ENCODE peak calls at places on chromosomes 2 and 18, in five cellular contexts. J is fibroblast of lung, B is psoas muscle, C is left ventricle myocardium inferior, P is astrocyte of the spinal cord. Q is an unnamed sample.

GRCh38 chr2:28717339-28717758 is 34.3 kb upstream of the PPP1CB start:
- DNase-seq in J (peak; percentile 81), C (peak; percentile 44), P (peak; percentile 70), B (peak; percentile 78), Q (no peak)

GRCh38 chr2:196983934-196984333 is 57.4 kb upstream of the PGAP1 start:
- DNase-seq in C (no peak), B (no peak), P (no peak), J (peak; percentile 91), Q (no peak)

GRCh38 chr2:205883965-205884364 is 201.7 kb downstream of the NRP2 start:
- DNase-seq in C (no peak), P (no peak), J (no peak), B (no peak), Q (no peak)

GRCh38 chr2:217685255-217685605 is 317.6 kb downstream of the TNS1 start:
- DNase-seq in J (peak; percentile 93), C (peak; percentile 42), B (peak; percentile 64), P (peak; percentile 90), Q (no peak)

GRCh38 chr18:12862467-12862866 is 21.6 kb downstream of the PTPN2 start:
- DNase-seq in P (no peak), J (no peak), C (no peak), B (no peak), Q (no peak)

GRCh38 chr2:135174049-135174801 is 122.1 kb downstream of the RAB3GAP1 start:
- DNase-seq in P (no peak), B (no peak), J (no peak), C (no peak), Q (no peak)

GRCh38 chr2:11398710-11399109 is 54.3 kb upstream of the ROCK2 start:
- DNase-seq in J (no peak), B (no peak), P (no peak), C (peak; percentile 64), Q (no peak)

GRCh38 chr18:11308499-11308898 is 159.1 kb upstream of the PIEZO2 start:
- DNase-seq in J (peak; percentile 16), B (no peak), P (peak; percentile 32), C (no peak), Q (no peak)

GRCh38 chr18:59388180-59388579 is 29.1 kb upstream of the LMAN1 start:
- DNase-seq in J (peak; percentile 27), B (no peak), C (no peak), P (no peak), Q (no peak)

GRCh38 chr2:64848363-64848762 is 140.8 kb upstream of the SLC1A4 start:
- DNase-seq in P (no peak), J (no peak), B (no peak), C (no peak), Q (no peak)

GRCh38 chr18:21099442-21099841 is 12.2 kb downstream of the ROCK1 start:
- DNase-seq in P (no peak), J (no peak), C (no peak), B (no peak), Q (no peak)

GRCh38 chr2:10380048-10380926 is 67.8 kb downstream of the ODC1 start:
- DNase-seq in C (no peak), B (no peak), J (peak; percentile 59), P (no peak), Q (no peak)

GRCh38 chr18:45871655-45872054 is 46.2 kb downstream of the SIGLEC15 start:
- DNase-seq in C (no peak), J (no peak), B (no peak), P (no peak), Q (no peak)

GRCh38 chr2:126656311-126657145 is 570 bp downstream of the GYPC start:
- DNase-seq in J (peak; percentile 58), B (peak; percentile 55), P (peak; percentile 53), C (peak; percentile 58), Q (peak; percentile 15)

GRCh38 chr18:49639643-49640361 is 77.9 kb downstream of the LIPG start:
- DNase-seq in J (peak; percentile 59), B (no peak), P (peak; percentile 15), C (no peak), Q (no peak)

GRCh38 chr2:222284466-222284865 is 14.3 kb downstream of the PAX3 start:
- DNase-seq in J (no peak), C (no peak), B (no peak), P (no peak), Q (no peak)

GRCh38 chr2:223580951-223581350 is 21.2 kb downstream of the SCG2 start:
- DNase-seq in P (peak; percentile 88), B (no peak), C (no peak), J (peak; percentile 76), Q (peak; percentile 72)
- H3K4me3 ChIP-seq in P (no peak overlapping the region), B (peak overlapping the region; percentile 26), C (peak overlapping the region; percentile 12), J (peak overlapping the region; percentile 3), Q (no peak overlapping the region)

DNA sequence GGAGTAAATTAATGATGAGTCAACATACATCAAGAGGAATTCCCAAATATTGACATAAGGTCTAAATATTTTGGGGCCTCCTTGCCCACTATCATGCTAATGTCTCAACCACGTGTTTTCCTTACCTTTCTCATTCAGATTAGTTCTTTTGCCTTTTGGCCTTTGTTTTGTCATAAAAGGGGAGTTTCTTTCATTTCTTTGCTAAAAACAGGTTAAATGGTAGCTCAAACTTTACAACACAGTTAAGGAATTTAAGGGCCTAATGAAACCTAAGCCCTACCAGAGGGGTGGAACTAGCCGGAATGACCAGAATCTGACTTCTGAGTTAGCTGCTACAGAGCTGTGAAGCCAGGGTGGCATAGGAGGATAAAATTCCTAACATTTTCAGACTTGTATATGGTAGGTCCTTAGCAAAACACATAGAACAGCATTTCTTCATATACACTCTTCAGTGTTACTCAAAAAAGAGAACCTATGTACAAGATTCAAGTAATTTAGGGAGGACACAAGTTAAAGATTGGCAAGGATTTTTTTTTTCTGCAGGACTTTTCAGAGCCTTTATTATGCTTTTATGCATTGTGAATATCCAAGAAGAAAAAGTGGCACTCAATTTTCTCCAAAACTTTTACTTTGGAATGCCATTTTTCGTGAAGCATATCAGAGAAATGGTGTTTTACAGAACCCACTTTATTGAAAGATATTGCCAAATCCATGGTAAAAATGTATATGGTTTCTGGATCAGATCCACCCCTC is 633.1 kb downstream of the ARHGAP15 start:
- DNase-seq in J (no peak), B (no peak), P (no peak), C (no peak), Q (no peak)
- H3K4me3 ChIP-seq in J (no peak overlapping the region), B (no peak overlapping the region), P (no peak overlapping the region), C (no peak overlapping the region), Q (no peak overlapping the region)

GRCh38 chr2:66477125-66477842 is 42.4 kb downstream of the MEIS1 start:
- DNase-seq in B (no peak), C (no peak), P (no peak), J (peak; percentile 68), Q (no peak)
- H3K4me3 ChIP-seq in B (no peak overlapping the region), C (no peak overlapping the region), P (no peak overlapping the region), J (no peak overlapping the region), Q (no peak overlapping the region)

GRCh38 chr2:37975808-37976207 is 50.7 kb downstream of the RMDN2 start:
- DNase-seq in C (no peak), B (no peak), P (no peak), J (no peak), Q (no peak)
- H3K4me3 ChIP-seq in C (no peak overlapping the region), B (no peak overlapping the region), P (no peak overlapping the region), J (no peak overlapping the region), Q (no peak overlapping the region)

GRCh38 chr2:7730990-7731389 is 813.8 kb downstream of the RNF144A start:
- DNase-seq in C (no peak), B (no peak), J (no peak), P (no peak), Q (no peak)
- H3K4me3 ChIP-seq in C (no peak overlapping the region), B (no peak overlapping the region), J (no peak overlapping the region), P (no peak overlapping the region), Q (no peak overlapping the region)

GRCh38 chr2:140508756-140509155 is 1622.1 kb downstream of the LRP1B start:
- DNase-seq in P (no peak), J (no peak), C (no peak), B (no peak), Q (no peak)
- H3K4me3 ChIP-seq in P (no peak overlapping the region), J (no peak overlapping the region), C (no peak overlapping the region), B (no peak overlapping the region), Q (no peak overlapping the region)